ENCODE peak calls at places on chromosomes 13 and 19, in nine cellular contexts. K, I, V, G, Z, O, S, X and W are unnamed samples.

GRCh38 chr19:16373539-16373938 is 48.9 kb downstream of the KLF2 start:
- DNase-seq in K (no peak), G (no peak), V (no peak), X (no peak), I (no peak), Z (no peak), S (no peak), O (no peak), W (no peak)

GRCh38 chr13:48448285-48448962 is 35.5 kb upstream of the LPAR6 start:
- DNase-seq in S (no peak), X (no peak), K (no peak), Z (no peak), G (no peak), O (no peak), I (no peak), V (no peak), W (no peak)

GRCh38 chr19:14369399-14370168 is 11.7 kb upstream of the ADGRE5 start:
- DNase-seq in K (peak), G (peak), X (peak), Z (no peak), V (no peak), I (peak), S (no peak), O (peak), W (no peak)

GRCh38 chr13:104936304-104936703 is 1599.2 kb downstream of the EFNB2 start:
- DNase-seq in Z (no peak), V (no peak), K (no peak), O (no peak), S (no peak), I (no peak), G (no peak), X (no peak), W (no peak)

GRCh38 chr19:31351212-31352193 is 2.3 kb upstream of the TSHZ3 start:
- DNase-seq in S (no peak), O (peak), K (no peak), Z (no peak), I (no peak), G (no peak), X (peak), V (no peak), W (no peak)

GRCh38 chr19:53546766-53547541 is 9.0 kb downstream of the ZNF331 start:
- DNase-seq in V (no peak), K (no peak), O (no peak), I (no peak), G (no peak), Z (no peak), X (no peak), S (no peak), W (no peak)

GRCh38 chr19:53977991-53978731 is 13.3 kb upstream of the CACNG6 start:
- DNase-seq in V (no peak), K (peak), O (peak), G (no peak), I (no peak), S (no peak), X (peak), Z (peak), W (no peak)

GRCh38 chr13:46367622-46368327 is 19.3 kb downstream of the RUBCNL start:
- DNase-seq in G (no peak), V (no peak), K (no peak), S (no peak), X (no peak), Z (no peak), I (no peak), O (no peak), W (no peak)

GRCh38 chr19:35963514-35963913 is 27.3 kb downstream of the LRFN3 start:
- DNase-seq in I (no peak), X (peak), K (peak), Z (peak), S (no peak), O (peak), V (no peak), G (no peak), W (peak)

GRCh38 chr13:80224468-80224867 is 116.5 kb downstream of the SPRY2 start:
- DNase-seq in X (no peak), Z (no peak), S (no peak), V (no peak), I (no peak), G (no peak), O (peak), K (no peak), W (no peak)

GRCh38 chr13:35664747-35665146 is 188.3 kb upstream of the MAB21L1 start:
- DNase-seq in O (no peak), G (no peak), S (no peak), X (no peak), V (no peak), K (no peak), I (no peak), Z (no peak), W (no peak)

GRCh38 chr13:20610006-20610405 is 43.0 kb downstream of the IFT88 start:
- DNase-seq in I (no peak), X (no peak), G (no peak), Z (no peak), K (no peak), V (no peak), O (no peak), S (no peak), W (no peak)

GRCh38 chr19:8332976-8333770 is 9.9 kb downstream of the KANK3 start:
- DNase-seq in S (no peak), Z (no peak), X (no peak), O (no peak), G (no peak), K (no peak), V (no peak), I (no peak), W (no peak)

GRCh38 chr13:30034448-30034795 is 184.0 kb upstream of the UBL3 start:
- DNase-seq in Z (no peak), G (no peak), V (no peak), I (no peak), X (peak), K (no peak), O (peak), S (no peak), W (no peak)

GRCh38 chr19:35592226-35592625 is 6.3 kb downstream of the PMIS2 start:
- DNase-seq in Z (peak), K (no peak), O (peak), S (no peak), I (no peak), X (peak), V (peak), G (no peak), W (peak)

GRCh38 chr13:53501387-53501786 is 472.8 kb downstream of the OLFM4 start:
- DNase-seq in V (no peak), S (no peak), I (no peak), K (no peak), X (no peak), Z (no peak), O (no peak), G (no peak), W (no peak)

GRCh38 chr13:26025196-26025595 is 26.6 kb downstream of the SHISA2 start:
- DNase-seq in S (no peak), O (no peak), K (no peak), Z (no peak), I (no peak), X (no peak), V (no peak), G (no peak), W (no peak)

GRCh38 chr19:7539827-7540425 is 4.4 kb downstream of the PNPLA6 start:
- DNase-seq in I (no peak), X (no peak), Z (no peak), O (no peak), K (no peak), S (no peak), V (no peak), G (no peak), W (no peak)

GRCh38 chr19:40344422-40344821 is 3.8 kb downstream of the C19orf47 start:
- DNase-seq in S (no peak), I (no peak), K (no peak), O (no peak), V (no peak), X (no peak), Z (no peak), G (no peak), W (no peak)